ENCODE peak calls at places on chromosomes 3 and 15, in eight cellular contexts. O is amniotic stem cell; J is activated naive CD8-positive, alpha-beta T cell treated with anti-CD3 and anti-CD28 coated beads, Interleukin-2, amount 50 U/mL, for 16 hours; F is fibroblast of the conjunctiva; A is T-helper 1 cell; P is NCI-H2029; E is A549; D is AG09319. M is an unnamed sample.

GRCh38 chr3:148128136-148128535 is 569.6 kb upstream of the AGTR1 start:
- DNase-seq in O (no peak), J (no peak), F (no peak), A (no peak), P (no peak), E (no peak), D (no peak), M (no peak)

GRCh38 chr3:100496711-100497261 is 4.4 kb downstream of the TMEM45A start:
- DNase-seq in O (no peak), J (no peak), F (no peak), A (no peak), P (no peak), E (no peak), D (no peak), M (no peak)

GRCh38 chr15:69666441-69666882 is 213.8 kb downstream of the RPLP1 start:
- DNase-seq in O (no peak), J (no peak), F (no peak), A (peak; percentile 14), P (no peak), E (no peak), D (no peak), M (peak; percentile 63)

GRCh38 chr15:45550436-45550835 is 27.9 kb upstream of the SLC30A4 start:
- DNase-seq in O (peak; percentile 13), J (no peak), F (no peak), A (no peak), P (no peak), E (no peak), D (no peak), M (no peak)

GRCh38 chr3:171376125-171376947 is 83.9 kb downstream of the TNIK start:
- DNase-seq in O (no peak), J (no peak), F (no peak), A (no peak), P (no peak), E (no peak), D (no peak), M (no peak)

GRCh38 chr15:58065011-58065444 is 483 bp downstream of the ALDH1A2 start:
- DNase-seq in O (no peak), J (no peak), F (no peak), A (no peak), P (no peak), E (no peak), D (no peak), M (no peak)

GRCh38 chr3:30890907-30891306 is 3.6 kb downstream of the GADL1 start:
- DNase-seq in O (no peak), J (no peak), F (no peak), A (no peak), P (no peak), E (no peak), D (no peak), M (no peak)

GRCh38 chr3:146130881-146131371 is 30.1 kb downstream of the PLOD2 start:
- DNase-seq in O (no peak), J (no peak), F (no peak), A (no peak), P (no peak), E (no peak), D (peak; percentile 42), M (no peak)

GRCh38 chr3:164572436-164572835 is 505.9 kb downstream of the SI start:
- DNase-seq in O (no peak), J (no peak), F (no peak), A (no peak), P (no peak), E (no peak), D (no peak), M (no peak)

GRCh38 chr15:98650871-98651481 is 2.6 kb downstream of the IGF1R start:
- DNase-seq in O (no peak), J (no peak), F (no peak), A (no peak), P (no peak), E (no peak), D (no peak), M (no peak)

GRCh38 chr15:66630801-66631351 is 65.1 kb upstream of the LCTL start:
- DNase-seq in O (no peak), J (no peak), F (no peak), A (no peak), P (no peak), E (no peak), D (no peak), M (no peak)

GRCh38 chr3:50534721-50535330 is 31.4 kb upstream of the CACNA2D2 start:
- DNase-seq in O (no peak), J (no peak), F (no peak), A (no peak), P (no peak), E (no peak), D (no peak), M (no peak)